ENCODE peak calls at places on chromosomes 2 and 18, in seven cellular contexts. Q is kidney glomerular epithelial cell, I is osteocyte, T is T-cell, F is cardiac fibroblast, J is Daoy, S is NCI-H1105. L is an unnamed sample.

GRCh38 chr2:135913726-135914365 is 37.6 kb upstream of the MCM6 start:
- DNase-seq in I (no peak), T (peak; percentile 14), F (peak; percentile 61), J (peak; percentile 26), S (no peak), Q (peak; percentile 73), L (no peak)

GRCh38 chr18:48929951-48930713 is 20.6 kb downstream of the SMAD7 start:
- DNase-seq in Q (peak; percentile 96), J (peak; percentile 68), S (no peak), I (peak; percentile 91), T (no peak), F (peak; percentile 81), L (peak; percentile 64)

GRCh38 chr2:219689676-219690628 is 62.5 kb downstream of the SLC4A3 start:
- DNase-seq in J (peak; percentile 66), F (peak; percentile 85), I (no peak), T (no peak), Q (peak; percentile 62), S (peak; percentile 23), L (peak; percentile 51)

GRCh38 chr18:13585379-13586153 is 140.8 kb downstream of the FAM210A start:
- DNase-seq in I (no peak), F (no peak), J (no peak), S (no peak), Q (no peak), T (no peak), L (no peak)

GRCh38 chr2:66889632-66889882 is 454.6 kb downstream of the MEIS1 start:
- DNase-seq in S (no peak), T (no peak), F (no peak), J (peak; percentile 16), Q (no peak), I (no peak), L (no peak)

GRCh38 chr18:48992791-48993555 is 42.2 kb upstream of the SMAD7 start:
- DNase-seq in S (no peak), I (no peak), T (no peak), Q (no peak), F (no peak), J (no peak), L (no peak)

GRCh38 chr2:77640924-77641323 is 118.7 kb upstream of the LRRTM4 start:
- DNase-seq in F (no peak), T (no peak), J (no peak), S (no peak), I (no peak), Q (no peak), L (no peak)

GRCh38 chr2:167942495-167943081 is 304.8 kb downstream of the STK39 start:
- DNase-seq in I (no peak), T (no peak), S (no peak), F (no peak), J (no peak), Q (no peak), L (no peak)

GRCh38 chr2:146031158-146031557 is 1511.2 kb upstream of the ZEB2 start:
- DNase-seq in S (no peak), Q (no peak), J (no peak), F (no peak), I (no peak), T (no peak), L (no peak)

GRCh38 chr2:146652311-146652710 is 1192.5 kb upstream of the ACVR2A start:
- DNase-seq in F (no peak), I (no peak), S (no peak), J (no peak), Q (no peak), T (no peak), L (no peak)

L was measured in ovary.